ENCODE peak calls at places on chromosomes 5 and 9, in four cellular contexts. One of them, this sample, is unnamed. For H3K4me1, the result is how much of the 10 kb centered on the place peaks cover.

GRCh38 chr9:109012876-109013677 is at the start of gene CTNNAL1:
- DNase-seq in upper lobe of right lung: peak
- DNase-seq in Karpas-422: peak
- DNase-seq in neuronal stem cell: peak
- DNase-seq in this sample: peak

GRCh38 chr5:161311965-161312364 is 234.6 kb downstream of the GABRB2 start:
- DNase-seq in upper lobe of right lung: no peak
- DNase-seq in Karpas-422: no peak
- DNase-seq in neuronal stem cell: no peak
- DNase-seq in this sample: no peak

GRCh38 chr9:132583584-132584304 is 1.3 kb downstream of the BARHL1 start:
- DNase-seq in neuronal stem cell: no peak
- DNase-seq in Karpas-422: no peak
- DNase-seq in upper lobe of right lung: no peak
- DNase-seq in this sample: no peak

GRCh38 chr5:157193699-157194424 is 13.2 kb downstream of the ITK start:
- DNase-seq in Karpas-422: no peak
- DNase-seq in upper lobe of right lung: no peak
- DNase-seq in neuronal stem cell: no peak
- DNase-seq in this sample: no peak

GRCh38 chr9:114549677-114550330 is 37.8 kb upstream of the ATP6V1G1 start:
- DNase-seq in upper lobe of right lung: no peak
- DNase-seq in Karpas-422: peak
- DNase-seq in neuronal stem cell: no peak
- DNase-seq in this sample: no peak

GRCh38 chr9:15942806-15943424 is 390.1 kb downstream of the CCDC171 start:
- DNase-seq in neuronal stem cell: no peak
- DNase-seq in Karpas-422: no peak
- DNase-seq in upper lobe of right lung: no peak
- DNase-seq in this sample: no peak

GRCh38 chr5:176365663-176366574 is 632 bp downstream of the ARL10 start:
- DNase-seq in Karpas-422: peak
- DNase-seq in upper lobe of right lung: peak
- DNase-seq in neuronal stem cell: peak
- DNase-seq in this sample: no peak

GRCh38 chr5:100860407-100860806 is 42.7 kb downstream of the ST8SIA4 start:
- DNase-seq in neuronal stem cell: no peak
- DNase-seq in Karpas-422: no peak
- DNase-seq in upper lobe of right lung: no peak
- DNase-seq in this sample: no peak

GRCh38 chr5:4042311-4042710 is 446.7 kb downstream of the IRX1 start:
- DNase-seq in upper lobe of right lung: no peak
- DNase-seq in Karpas-422: no peak
- DNase-seq in neuronal stem cell: no peak
- DNase-seq in this sample: no peak

GRCh38 chr5:181189962-181190710 is 14.9 kb downstream of the TRIM7 start:
- DNase-seq in upper lobe of right lung: peak
- DNase-seq in Karpas-422: peak
- DNase-seq in neuronal stem cell: no peak
- DNase-seq in this sample: no peak

GRCh38 chr5:68155940-68156339 is 59.6 kb upstream of the PIK3R1 start:
- DNase-seq in Karpas-422: no peak
- DNase-seq in neuronal stem cell: no peak
- DNase-seq in upper lobe of right lung: no peak
- DNase-seq in this sample: no peak

GRCh38 chr5:68154119-68154857 is 61.3 kb upstream of the PIK3R1 start:
- DNase-seq in Karpas-422: no peak
- DNase-seq in neuronal stem cell: no peak
- DNase-seq in upper lobe of right lung: no peak
- DNase-seq in this sample: no peak

GRCh38 chr5:68161156-68161555 is 54.4 kb upstream of the PIK3R1 start:
- DNase-seq in neuronal stem cell: no peak
- DNase-seq in Karpas-422: no peak
- DNase-seq in upper lobe of right lung: no peak
- DNase-seq in this sample: no peak

DNA sequence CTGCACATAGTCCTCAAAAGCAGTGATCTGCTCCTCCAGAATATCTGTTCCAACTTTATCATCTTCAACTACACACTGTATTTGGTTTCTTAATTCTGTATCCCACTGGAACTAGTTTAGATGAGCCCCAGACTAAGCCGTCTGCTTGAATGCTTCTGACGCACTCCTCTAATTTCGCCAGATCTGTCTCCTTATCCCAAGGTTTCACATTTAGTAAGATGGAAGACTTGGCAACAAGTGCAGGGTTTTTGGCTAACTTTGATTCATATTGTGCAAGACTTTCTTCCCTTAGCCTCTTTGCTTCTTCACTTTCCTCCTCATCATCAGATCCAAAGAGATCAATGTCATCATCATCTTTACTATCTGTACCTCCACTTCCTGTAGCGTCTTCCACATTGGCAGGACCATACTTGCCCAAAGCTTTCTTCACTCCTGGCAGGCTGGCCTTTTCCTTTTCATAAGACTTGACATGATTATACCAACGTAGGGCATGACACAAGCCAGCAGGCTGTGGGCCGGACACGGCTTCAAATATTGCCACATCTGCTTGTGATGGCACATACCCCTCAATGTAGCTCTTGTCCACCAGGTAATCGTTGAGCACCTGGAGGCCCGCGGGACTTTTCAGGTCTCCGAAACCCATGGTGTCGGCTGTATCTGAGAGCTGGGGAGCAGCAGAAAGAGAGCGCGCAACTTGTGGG is 56.2 kb upstream of the PIK3R1 start:
- DNase-seq in neuronal stem cell: no peak
- DNase-seq in Karpas-422: no peak
- DNase-seq in upper lobe of right lung: no peak
- DNase-seq in this sample: peak
- H3K27ac ChIP-seq in neuronal stem cell: no peak
- H3K27ac ChIP-seq in Karpas-422: no peak
- H3K27ac ChIP-seq in upper lobe of right lung: no peak
- H3K27ac ChIP-seq in this sample: no peak

GRCh38 chr5:79109527-79110492 is 1.8 kb upstream of the BHMT start:
- DNase-seq in neuronal stem cell: no peak
- DNase-seq in upper lobe of right lung: no peak
- DNase-seq in Karpas-422: peak
- DNase-seq in this sample: no peak

GRCh38 chr5:79108792-79109191 is 2.8 kb upstream of the BHMT start:
- DNase-seq in neuronal stem cell: no peak
- DNase-seq in upper lobe of right lung: no peak
- DNase-seq in Karpas-422: no peak
- DNase-seq in this sample: no peak

GRCh38 chr5:79105868-79106267 is 5.7 kb upstream of the BHMT start:
- DNase-seq in Karpas-422: no peak
- DNase-seq in neuronal stem cell: no peak
- DNase-seq in upper lobe of right lung: no peak
- DNase-seq in this sample: no peak

GRCh38 chr5:79111387-79111959 is at the start of gene BHMT:
- DNase-seq in Karpas-422: no peak
- DNase-seq in upper lobe of right lung: no peak
- DNase-seq in neuronal stem cell: no peak
- DNase-seq in this sample: no peak

GRCh38 chr5:79107020-79107796 is 4.4 kb upstream of the BHMT start:
- DNase-seq in Karpas-422: no peak
- DNase-seq in neuronal stem cell: no peak
- DNase-seq in upper lobe of right lung: no peak
- DNase-seq in this sample: no peak
- H3K4me3 ChIP-seq in Karpas-422: no peak
- H3K4me3 ChIP-seq in neuronal stem cell: no peak
- H3K4me3 ChIP-seq in upper lobe of right lung: no peak
- H3K4me3 ChIP-seq in this sample: no peak

GRCh38 chr9:122322553-122322952 is 48.3 kb upstream of the PTGS1 start:
- DNase-seq in neuronal stem cell: no peak
- DNase-seq in Karpas-422: no peak
- DNase-seq in upper lobe of right lung: no peak
- DNase-seq in this sample: no peak
- H3K4me1 ChIP-seq in neuronal stem cell: under half
- H3K4me1 ChIP-seq in Karpas-422: under half
- H3K4me1 ChIP-seq in upper lobe of right lung: under half
- H3K4me1 ChIP-seq in this sample: under half

DNA sequence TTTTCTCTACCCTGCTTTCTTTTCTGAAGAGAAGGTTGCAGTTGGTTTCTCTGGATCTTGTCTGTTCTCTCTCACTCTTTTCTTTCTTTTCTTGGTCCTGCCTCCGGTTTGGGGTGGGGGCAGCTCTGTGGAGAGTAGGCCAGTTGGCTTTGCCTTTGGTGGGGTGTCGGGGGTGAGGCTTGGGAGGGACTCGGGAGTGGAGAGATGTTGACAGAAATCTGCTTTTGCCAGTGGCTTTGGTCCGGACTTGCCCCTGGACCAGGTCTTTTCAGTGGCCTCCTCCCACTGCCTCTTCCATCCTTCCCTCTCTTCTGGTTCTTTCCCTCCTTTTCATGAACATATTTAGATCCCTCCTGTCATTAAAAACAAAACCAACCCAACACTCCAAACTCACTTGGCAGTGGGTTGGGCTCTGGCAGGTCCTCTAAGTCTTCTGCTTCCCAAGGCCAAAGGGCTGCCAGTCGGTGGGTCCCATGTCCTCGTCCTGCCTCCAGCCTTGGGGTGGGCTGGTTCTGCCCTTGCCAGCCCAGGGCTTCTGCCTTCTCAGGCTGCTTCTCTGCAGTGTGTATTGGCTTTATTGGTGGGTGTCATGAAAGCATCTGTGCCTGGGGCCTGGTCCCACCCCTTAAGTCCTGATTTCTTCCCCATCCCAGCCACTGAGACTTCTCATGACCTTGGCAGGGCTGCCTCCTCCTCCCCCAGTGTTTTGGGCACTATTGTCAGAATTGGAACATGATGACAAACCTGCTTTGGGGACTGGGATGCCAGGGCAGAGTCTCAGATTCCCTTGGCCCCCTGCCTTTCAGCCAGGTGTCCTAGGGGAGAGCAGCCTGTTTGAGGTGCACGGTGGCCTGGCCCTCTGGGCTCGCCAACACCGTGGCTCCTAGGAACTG is 16.9 kb downstream of the ANKRD33B start:
- DNase-seq in neuronal stem cell: no peak
- DNase-seq in Karpas-422: no peak
- DNase-seq in upper lobe of right lung: no peak
- DNase-seq in this sample: no peak
- H3K27ac ChIP-seq in neuronal stem cell: no peak
- H3K27ac ChIP-seq in Karpas-422: no peak
- H3K27ac ChIP-seq in upper lobe of right lung: no peak
- H3K27ac ChIP-seq in this sample: peak

GRCh38 chr9:81609782-81610738 is 79.3 kb downstream of the TLE1 start:
- DNase-seq in upper lobe of right lung: no peak
- DNase-seq in Karpas-422: no peak
- DNase-seq in neuronal stem cell: no peak
- DNase-seq in this sample: no peak
- H3K4me3 ChIP-seq in upper lobe of right lung: no peak
- H3K4me3 ChIP-seq in Karpas-422: no peak
- H3K4me3 ChIP-seq in neuronal stem cell: no peak
- H3K4me3 ChIP-seq in this sample: no peak

DNA sequence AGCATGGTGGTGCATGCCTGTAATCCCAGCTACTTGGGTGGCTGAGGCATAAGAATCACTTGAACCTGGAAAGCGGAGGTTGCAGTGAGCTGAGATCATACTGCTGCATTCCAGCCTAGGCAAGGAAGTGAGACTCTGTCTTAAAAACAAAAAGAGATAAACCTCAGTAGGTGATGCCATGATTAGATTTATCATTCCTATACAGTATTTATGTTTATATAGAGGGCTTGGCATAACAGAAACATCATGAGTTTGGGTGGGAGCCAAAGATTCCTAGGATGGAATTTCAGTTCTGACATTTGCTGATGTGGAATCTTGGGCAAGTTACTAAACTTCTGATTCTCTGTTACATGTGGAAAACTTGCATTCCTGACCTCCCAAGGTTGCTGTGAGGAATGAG is 22.3 kb downstream of the RFK start:
- DNase-seq in neuronal stem cell: no peak
- DNase-seq in Karpas-422: no peak
- DNase-seq in upper lobe of right lung: no peak
- DNase-seq in this sample: no peak
- H3K4me1 ChIP-seq in neuronal stem cell: under half
- H3K4me1 ChIP-seq in Karpas-422: under half
- H3K4me1 ChIP-seq in upper lobe of right lung: under half
- H3K4me1 ChIP-seq in this sample: under half

DNA sequence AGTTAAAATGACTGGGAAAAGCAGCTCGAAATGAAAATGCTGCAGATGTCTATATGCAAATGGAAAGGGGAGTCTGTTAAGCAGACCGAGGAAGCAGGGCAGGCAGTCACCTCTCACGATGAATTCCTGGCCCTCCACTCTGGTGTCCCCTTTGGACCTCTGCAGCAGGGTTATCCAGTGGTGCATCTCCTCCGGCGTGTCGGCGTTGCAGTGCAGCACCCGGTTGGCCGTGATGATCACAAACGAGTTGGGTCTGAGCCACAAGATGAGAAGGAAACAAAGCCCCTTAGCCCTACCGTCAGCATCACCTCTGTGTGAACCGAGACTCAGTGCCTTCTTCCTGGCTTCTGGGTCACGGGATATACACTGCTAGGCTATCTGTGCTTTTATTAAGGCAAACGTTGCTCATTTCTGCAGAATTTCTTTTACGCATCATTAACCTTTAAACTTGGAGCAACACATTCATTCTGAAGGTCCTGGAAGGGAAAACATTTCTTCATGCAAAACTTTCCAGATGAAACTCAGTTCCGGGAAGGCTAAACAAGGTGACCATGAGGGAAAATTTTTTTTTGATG is 65.1 kb upstream of the RETREG1 start:
- DNase-seq in neuronal stem cell: no peak
- DNase-seq in upper lobe of right lung: no peak
- DNase-seq in Karpas-422: no peak
- DNase-seq in this sample: no peak
- H3K27ac ChIP-seq in neuronal stem cell: no peak
- H3K27ac ChIP-seq in upper lobe of right lung: no peak
- H3K27ac ChIP-seq in Karpas-422: no peak
- H3K27ac ChIP-seq in this sample: no peak

DNA sequence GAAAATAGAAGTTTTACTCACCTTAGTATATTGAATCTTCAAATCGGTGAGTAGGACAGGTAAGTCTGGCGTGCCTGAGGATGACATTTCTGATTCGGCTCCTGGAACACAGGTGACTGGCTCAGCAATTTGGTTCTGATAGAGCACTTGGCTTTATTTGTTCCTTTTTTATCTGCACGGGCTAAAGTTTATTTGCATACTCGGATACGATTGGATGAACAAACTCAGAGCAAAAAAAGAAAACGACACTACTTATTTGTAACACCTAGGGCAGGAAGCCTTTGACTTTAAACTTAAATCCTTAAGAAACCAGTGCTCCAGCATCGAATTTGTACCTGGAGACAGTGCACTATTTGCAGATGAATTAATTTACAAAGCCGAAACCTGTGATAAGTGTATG is at the start of gene ALDH1A1:
- DNase-seq in neuronal stem cell: no peak
- DNase-seq in upper lobe of right lung: no peak
- DNase-seq in Karpas-422: no peak
- DNase-seq in this sample: peak
- H3K4me3 ChIP-seq in neuronal stem cell: no peak
- H3K4me3 ChIP-seq in upper lobe of right lung: peak
- H3K4me3 ChIP-seq in Karpas-422: no peak
- H3K4me3 ChIP-seq in this sample: peak

This sample was measured in uterus.